ENCODE peak calls at places on chromosomes 3 and 15, in six cellular contexts. U is NCI-H774; H is cardiac fibroblast; B is GM03348; R is NCI-H1092 treated with DMSO at 0.1 percent for 48 hours; C is stimulated activated CD4-positive, alpha-beta T cell treated with anti-CD3 and anti-CD28 coated beads, Interleukin-12 subunit alpha, Interleukin-12 subunit beta, amount 100 ng/mL, for 24 hours. F is an unnamed sample.

GRCh38 chr3:74897006-74897405 is 282.5 kb upstream of the CNTN3 start:
- DNase-seq in C (no peak), R (no peak), U (no peak), B (peak; percentile 24), H (no peak), F (peak; percentile 5)

GRCh38 chr3:146247906-146248305 is 3.0 kb downstream of the PLSCR4 start:
- DNase-seq in H (no peak), R (no peak), U (no peak), B (no peak), C (no peak), F (no peak)

GRCh38 chr3:9976736-9977709 is 9.6 kb downstream of the EMC3 start:
- DNase-seq in U (peak; percentile 27), C (peak; percentile 3), R (peak; percentile 33), B (peak; percentile 88), H (peak; percentile 98), F (no peak)

GRCh38 chr3:42936157-42936981 is 30.4 kb downstream of the ZNF662 start:
- DNase-seq in C (no peak), R (no peak), U (no peak), B (no peak), H (peak; percentile 26), F (no peak)

GRCh38 chr3:147378186-147378503 is 28.2 kb downstream of the ZIC4 start:
- DNase-seq in U (no peak), C (no peak), B (no peak), H (no peak), R (no peak), F (no peak)

GRCh38 chr3:11536936-11537612 is 106.6 kb downstream of the VGLL4 start:
- DNase-seq in U (no peak), R (no peak), H (no peak), B (no peak), C (no peak), F (no peak)

GRCh38 chr15:74497584-74497983 is 36.6 kb upstream of the UBL7 start:
- DNase-seq in C (no peak), R (peak; percentile 86), U (peak; percentile 86), B (no peak), H (no peak), F (no peak)

GRCh38 chr15:85141601-85142185 is 160.0 kb downstream of the PDE8A start:
- DNase-seq in U (no peak), R (no peak), B (no peak), C (no peak), H (no peak), F (no peak)

GRCh38 chr3:176562381-176562780 is 634.9 kb downstream of the TBL1XR1 start:
- DNase-seq in R (no peak), B (no peak), C (no peak), U (no peak), H (no peak), F (no peak)

GRCh38 chr15:75203908-75204263 is 2.2 kb downstream of the C15orf39 start:
- DNase-seq in U (no peak), R (no peak), C (no peak), H (no peak), B (no peak), F (no peak)

GRCh38 chr3:179949869-179950268 is 86.9 kb downstream of the PEX5L start:
- DNase-seq in B (no peak), H (no peak), U (no peak), C (no peak), R (peak; percentile 48), F (no peak)

GRCh38 chr3:141385386-141386079 is 17.2 kb downstream of the ZBTB38 start:
- DNase-seq in H (peak; percentile 54), R (peak; percentile 85), C (no peak), U (no peak), B (no peak), F (no peak)

GRCh38 chr15:69762373-69763148 is 309.9 kb downstream of the RPLP1 start:
- DNase-seq in B (no peak), U (no peak), C (no peak), R (no peak), H (peak; percentile 23), F (peak; percentile 65)

GRCh38 chr15:94305133-94305532 is 73.8 kb downstream of the MCTP2 start:
- DNase-seq in R (no peak), B (no peak), U (no peak), C (no peak), H (no peak), F (no peak)

GRCh38 chr3:143697975-143698374 is 150.3 kb downstream of the SLC9A9 start:
- DNase-seq in H (no peak), R (no peak), U (no peak), C (no peak), B (no peak), F (peak; percentile 45)

GRCh38 chr3:135514064-135514455 is 451.5 kb upstream of the PPP2R3A start:
- DNase-seq in H (no peak), U (no peak), C (no peak), B (no peak), R (no peak), F (no peak)

GRCh38 chr3:139772539-139773500 is 95.0 kb upstream of the NMNAT3 start:
- DNase-seq in B (peak; percentile 40), U (no peak), R (no peak), C (no peak), H (peak; percentile 64), F (no peak)

GRCh38 chr3:157117875-157118654 is 41.9 kb downstream of the CCNL1 start:
- DNase-seq in R (no peak), H (no peak), C (no peak), U (no peak), B (no peak), F (no peak)

GRCh38 chr15:69474291-69474690 is 21.7 kb downstream of the RPLP1 start:
- DNase-seq in U (no peak), C (no peak), R (no peak), B (peak; percentile 50), H (no peak), F (no peak)

GRCh38 chr3:25441234-25441856 is 13.3 kb downstream of the RARB start:
- DNase-seq in H (no peak), C (no peak), B (no peak), U (no peak), R (no peak), F (no peak)

GRCh38 chr3:152258448-152259302 is 10.1 kb upstream of the MBNL1 start:
- DNase-seq in R (no peak), U (no peak), C (no peak), B (peak; percentile 80), H (peak; percentile 99), F (peak; percentile 25)

GRCh38 chr3:133038731-133039398 is 674 bp downstream of the TMEM108 start:
- DNase-seq in C (no peak), U (no peak), H (peak; percentile 5), B (peak; percentile 33), R (peak; percentile 56), F (peak; percentile 22)

GRCh38 chr3:113212155-113212844 is 943 bp downstream of the BOC start:
- DNase-seq in R (peak; percentile 29), B (peak; percentile 57), C (no peak), U (no peak), H (peak; percentile 27), F (peak; percentile 17)

GRCh38 chr15:27512281-27513001 is 541.5 kb downstream of the GABRG3 start:
- DNase-seq in C (no peak), U (no peak), H (no peak), R (no peak), B (no peak), F (peak; percentile 79)

GRCh38 chr15:66729339-66729951 is 27.4 kb downstream of the SMAD6 start:
- DNase-seq in H (no peak), C (no peak), R (no peak), B (peak; percentile 60), U (no peak), F (no peak)

GRCh38 chr15:57384816-57385215 is 8.5 kb downstream of the CGNL1 start:
- DNase-seq in H (peak; percentile 58), C (no peak), B (no peak), R (no peak), U (no peak), F (no peak)

GRCh38 chr3:56758539-56758981 is 43.2 kb downstream of the ARHGEF3 start:
- DNase-seq in R (no peak), H (peak; percentile 92), B (peak; percentile 83), C (no peak), U (no peak), F (no peak)

GRCh38 chr15:41832875-41833274 is 5.0 kb downstream of the JMJD7 start:
- DNase-seq in R (no peak), C (no peak), H (no peak), U (no peak), B (no peak), F (no peak)

GRCh38 chr3:109059289-109059688 is 58.6 kb downstream of the MORC1 start:
- DNase-seq in H (no peak), R (no peak), C (no peak), U (no peak), B (no peak), F (no peak)

GRCh38 chr15:66679657-66680108 is 22.4 kb upstream of the SMAD6 start:
- DNase-seq in H (peak; percentile 78), C (no peak), U (no peak), B (no peak), R (no peak), F (no peak)

GRCh38 chr15:75647370-75648155 is at the start of gene SNX33:
- DNase-seq in B (peak; percentile 92), U (peak; percentile 47), C (peak; percentile 52), R (peak; percentile 7), H (peak; percentile 94), F (peak; percentile 84)

GRCh38 chr15:50774450-50774849 is 8.9 kb upstream of the SPPL2A start:
- DNase-seq in B (no peak), C (no peak), U (no peak), H (no peak), R (no peak), F (no peak)

GRCh38 chr3:65107174-65107573 is 419.4 kb upstream of the ADAMTS9 start:
- DNase-seq in R (no peak), H (peak; percentile 83), B (peak; percentile 8), C (no peak), U (no peak), F (no peak)

GRCh38 chr3:1118074-1118473 is 25.2 kb downstream of the CNTN6 start:
- DNase-seq in C (no peak), R (no peak), U (no peak), H (no peak), B (no peak), F (no peak)

GRCh38 chr3:62095756-62096155 is 277.6 kb downstream of the FEZF2 start:
- DNase-seq in U (no peak), H (no peak), C (no peak), R (no peak), B (no peak), F (no peak)

GRCh38 chr15:88568589-88568988 is 22.1 kb upstream of the DET1 start:
- DNase-seq in C (no peak), B (no peak), U (no peak), H (no peak), R (no peak), F (no peak)

GRCh38 chr3:52291508-52292181 is 4.0 kb downstream of the GLYCTK start:
- DNase-seq in U (no peak), B (peak; percentile 48), R (no peak), C (peak; percentile 20), H (peak; percentile 39), F (peak; percentile 20)

GRCh38 chr3:50181985-50182384 is 9.4 kb upstream of the GNAT1 start:
- DNase-seq in H (no peak), B (no peak), U (no peak), R (no peak), C (no peak), F (no peak)

GRCh38 chr3:18424862-18425640 is at the start of gene SATB1:
- DNase-seq in B (peak; percentile 82), H (peak; percentile 75), R (peak; percentile 68), C (peak; percentile 48), U (peak; percentile 62), F (no peak)

GRCh38 chr3:27573780-27574437 is 89.7 kb upstream of the SLC4A7 start:
- DNase-seq in C (no peak), B (peak; percentile 27), R (no peak), U (peak; percentile 20), H (no peak), F (no peak)

F was measured in T47D.